ENCODE peak calls at places on chromosomes 4 and X, in seven cellular contexts. One of them, this sample, is unnamed.

GRCh38 chr4:106273831-106274230 is 42.2 kb downstream of the TBCK start:
- DNase-seq in SK-N-SH: no peak
- DNase-seq in GM12878: no peak
- DNase-seq in HCT116: no peak
- DNase-seq in HepG2: no peak
- DNase-seq in K562: no peak
- DNase-seq in H1: no peak
- DNase-seq in this sample: no peak

GRCh38 chrX:39905475-39905889 is 192.3 kb downstream of the BCOR start:
- DNase-seq in SK-N-SH: peak
- DNase-seq in GM12878: no peak
- DNase-seq in HCT116: no peak
- DNase-seq in HepG2: no peak
- DNase-seq in K562: peak
- DNase-seq in H1: no peak
- DNase-seq in this sample: no peak

GRCh38 chrX:96436105-96436504 is 248.5 kb upstream of the DIAPH2 start:
- DNase-seq in SK-N-SH: no peak
- DNase-seq in GM12878: no peak
- DNase-seq in HCT116: no peak
- DNase-seq in HepG2: no peak
- DNase-seq in K562: no peak
- DNase-seq in H1: no peak
- DNase-seq in this sample: no peak

GRCh38 chrX:153549807-153550206 is 32.4 kb downstream of the ATP2B3 start:
- DNase-seq in SK-N-SH: no peak
- DNase-seq in GM12878: no peak
- DNase-seq in HCT116: no peak
- DNase-seq in HepG2: no peak
- DNase-seq in K562: no peak
- DNase-seq in H1: no peak
- DNase-seq in this sample: no peak

GRCh38 chrX:40671126-40671525 is 23.8 kb upstream of the CXorf38 start:
- DNase-seq in SK-N-SH: no peak
- DNase-seq in GM12878: no peak
- DNase-seq in HCT116: no peak
- DNase-seq in HepG2: no peak
- DNase-seq in K562: no peak
- DNase-seq in H1: no peak
- DNase-seq in this sample: no peak

GRCh38 chr4:3518511-3518880 is 13.7 kb downstream of the LRPAP1 start:
- DNase-seq in SK-N-SH: no peak
- DNase-seq in GM12878: no peak
- DNase-seq in HCT116: no peak
- DNase-seq in HepG2: no peak
- DNase-seq in K562: no peak
- DNase-seq in H1: no peak
- DNase-seq in this sample: no peak

GRCh38 chrX:38142598-38142997 is 78.1 kb downstream of the SRPX start:
- DNase-seq in SK-N-SH: no peak
- DNase-seq in GM12878: no peak
- DNase-seq in HCT116: no peak
- DNase-seq in HepG2: no peak
- DNase-seq in K562: no peak
- DNase-seq in H1: no peak
- DNase-seq in this sample: no peak

GRCh38 chrX:107025538-107025937 is 25.5 kb upstream of the MORC4 start:
- DNase-seq in SK-N-SH: peak
- DNase-seq in GM12878: no peak
- DNase-seq in HCT116: peak
- DNase-seq in HepG2: peak
- DNase-seq in K562: peak
- DNase-seq in H1: no peak
- DNase-seq in this sample: peak

DNA sequence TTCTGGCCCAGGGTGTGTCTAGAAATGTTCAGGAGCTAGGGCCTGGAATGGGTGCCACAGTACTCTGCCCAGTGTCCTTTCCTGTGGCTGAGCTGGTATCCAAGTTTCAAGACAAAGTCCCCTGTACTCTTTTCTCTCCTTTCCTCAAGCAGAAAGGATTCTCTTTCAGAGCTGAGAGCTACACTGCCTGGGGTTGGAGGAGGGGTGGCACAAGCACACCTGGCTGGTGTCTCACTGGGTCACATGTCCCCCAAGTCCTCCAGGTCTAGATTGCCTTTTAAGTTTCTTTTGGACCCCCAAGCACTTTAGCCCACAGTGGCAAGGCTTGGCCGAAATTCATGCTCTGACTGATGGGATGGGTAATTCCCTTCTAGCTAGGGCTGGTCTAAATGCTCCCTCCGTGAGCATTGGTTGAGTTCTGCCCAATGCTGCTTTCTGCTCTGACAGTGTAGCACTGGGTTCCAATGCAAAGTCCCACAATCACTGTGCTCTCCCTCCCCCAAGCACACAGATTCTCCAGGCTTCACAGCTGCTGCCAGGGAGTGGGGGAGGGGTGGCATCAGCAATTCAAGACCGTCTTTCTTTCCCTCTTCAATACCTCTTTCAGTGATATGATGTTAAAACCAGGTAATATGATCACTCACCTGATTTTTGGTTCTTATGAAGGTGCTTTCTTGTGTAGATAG is 47.8 kb downstream of the BEX3 start:
- DNase-seq in SK-N-SH: no peak
- DNase-seq in GM12878: no peak
- DNase-seq in HCT116: no peak
- DNase-seq in HepG2: no peak
- DNase-seq in K562: no peak
- DNase-seq in H1: no peak
- DNase-seq in this sample: no peak
- TF ChIP-seq JUND in SK-N-SH: no peak
- TF ChIP-seq JUND in GM12878: no peak
- TF ChIP-seq JUND in HCT116: no peak
- TF ChIP-seq JUND in HepG2: no peak
- TF ChIP-seq JUND in K562: no peak
- TF ChIP-seq JUND in H1: no peak
- TF ChIP-seq JUND in this sample: no peak

GRCh38 chrX:154804957-154805695 is at the start of gene MPP1:
- DNase-seq in SK-N-SH: peak
- DNase-seq in GM12878: peak
- DNase-seq in HCT116: peak
- DNase-seq in HepG2: no peak
- DNase-seq in K562: peak
- DNase-seq in H1: no peak
- DNase-seq in this sample: peak
- TF ChIP-seq JUND in SK-N-SH: no peak
- TF ChIP-seq JUND in GM12878: no peak
- TF ChIP-seq JUND in HCT116: no peak
- TF ChIP-seq JUND in HepG2: no peak
- TF ChIP-seq JUND in K562: no peak
- TF ChIP-seq JUND in H1: no peak
- TF ChIP-seq JUND in this sample: no peak

DNA sequence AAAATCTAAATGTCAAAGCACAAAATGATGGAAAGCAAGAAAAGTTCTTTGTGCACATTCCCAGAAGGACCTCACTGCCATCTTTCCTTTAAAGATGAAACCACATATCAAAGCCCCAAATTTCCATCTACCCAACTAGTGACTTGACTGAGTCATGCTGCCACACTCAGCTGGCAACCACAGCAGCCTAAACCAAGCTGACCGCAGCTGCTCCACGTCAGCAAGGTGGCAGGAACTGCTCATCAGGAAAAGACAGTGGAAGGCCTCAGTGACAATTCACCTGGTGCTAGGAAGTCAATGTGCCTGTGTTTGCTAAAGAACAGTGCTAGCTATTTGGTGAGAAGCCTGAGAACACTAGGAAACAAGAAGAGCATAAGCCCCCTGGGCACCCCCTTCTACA is 26.1 kb downstream of the ACOX3 start:
- DNase-seq in SK-N-SH: no peak
- DNase-seq in GM12878: no peak
- DNase-seq in HCT116: no peak
- DNase-seq in HepG2: no peak
- DNase-seq in K562: no peak
- DNase-seq in H1: no peak
- DNase-seq in this sample: no peak
- TF ChIP-seq JUND in SK-N-SH: no peak
- TF ChIP-seq JUND in GM12878: no peak
- TF ChIP-seq JUND in HCT116: no peak
- TF ChIP-seq JUND in HepG2: no peak
- TF ChIP-seq JUND in K562: no peak
- TF ChIP-seq JUND in H1: no peak
- TF ChIP-seq JUND in this sample: no peak

DNA sequence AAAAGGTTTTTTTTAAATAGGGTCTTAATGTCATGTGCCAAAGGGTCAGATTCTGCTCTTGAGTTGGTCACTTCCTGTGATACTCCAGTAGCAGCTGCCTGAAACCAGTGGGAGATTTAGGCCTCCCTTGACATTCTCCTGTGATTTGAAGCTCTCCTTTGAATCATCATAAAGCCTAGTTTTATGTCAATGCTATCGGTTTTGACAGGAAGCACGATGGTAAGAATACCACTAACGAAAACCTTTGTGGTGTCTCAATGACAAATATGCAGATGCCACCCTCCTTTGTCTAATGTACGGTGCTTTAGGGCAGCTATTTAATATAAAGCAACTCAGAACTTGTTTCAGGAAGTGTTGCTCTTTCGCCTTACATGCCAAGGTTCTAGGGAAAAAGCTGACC is 44.2 kb downstream of the CCNI start:
- DNase-seq in SK-N-SH: no peak
- DNase-seq in GM12878: no peak
- DNase-seq in HCT116: no peak
- DNase-seq in HepG2: no peak
- DNase-seq in K562: no peak
- DNase-seq in H1: no peak
- DNase-seq in this sample: no peak
- TF ChIP-seq JUND in SK-N-SH: no peak
- TF ChIP-seq JUND in GM12878: no peak
- TF ChIP-seq JUND in HCT116: no peak
- TF ChIP-seq JUND in HepG2: no peak
- TF ChIP-seq JUND in K562: no peak
- TF ChIP-seq JUND in H1: no peak
- TF ChIP-seq JUND in this sample: no peak

GRCh38 chr4:108099838-108100237 is 68.9 kb downstream of the LEF1 start:
- DNase-seq in SK-N-SH: no peak
- DNase-seq in GM12878: no peak
- DNase-seq in HCT116: no peak
- DNase-seq in HepG2: no peak
- DNase-seq in K562: no peak
- DNase-seq in H1: no peak
- DNase-seq in this sample: no peak
- TF ChIP-seq JUND in SK-N-SH: no peak
- TF ChIP-seq JUND in GM12878: no peak
- TF ChIP-seq JUND in HCT116: no peak
- TF ChIP-seq JUND in HepG2: no peak
- TF ChIP-seq JUND in K562: no peak
- TF ChIP-seq JUND in H1: no peak
- TF ChIP-seq JUND in this sample: no peak

GRCh38 chrX:53377464-53377863 is 45.0 kb downstream of the SMC1A start:
- DNase-seq in SK-N-SH: no peak
- DNase-seq in GM12878: no peak
- DNase-seq in HCT116: no peak
- DNase-seq in HepG2: no peak
- DNase-seq in K562: no peak
- DNase-seq in H1: no peak
- DNase-seq in this sample: no peak

GRCh38 chrX:53374923-53375322 is 47.5 kb downstream of the SMC1A start:
- DNase-seq in SK-N-SH: no peak
- DNase-seq in GM12878: no peak
- DNase-seq in HCT116: no peak
- DNase-seq in HepG2: no peak
- DNase-seq in K562: peak
- DNase-seq in H1: no peak
- DNase-seq in this sample: no peak

GRCh38 chrX:53373307-53373706 is 49.1 kb downstream of the SMC1A start:
- DNase-seq in SK-N-SH: no peak
- DNase-seq in GM12878: no peak
- DNase-seq in HCT116: no peak
- DNase-seq in HepG2: no peak
- DNase-seq in K562: no peak
- DNase-seq in H1: no peak
- DNase-seq in this sample: no peak

GRCh38 chrX:53379008-53379710 is 43.3 kb downstream of the SMC1A start:
- DNase-seq in SK-N-SH: no peak
- DNase-seq in GM12878: no peak
- DNase-seq in HCT116: no peak
- DNase-seq in HepG2: no peak
- DNase-seq in K562: no peak
- DNase-seq in H1: no peak
- DNase-seq in this sample: no peak

GRCh38 chrX:53374222-53374820 is 48.1 kb downstream of the SMC1A start:
- DNase-seq in SK-N-SH: no peak
- DNase-seq in GM12878: no peak
- DNase-seq in HCT116: no peak
- DNase-seq in HepG2: no peak
- DNase-seq in K562: peak
- DNase-seq in H1: no peak
- DNase-seq in this sample: no peak
- TF ChIP-seq JUND in SK-N-SH: no peak
- TF ChIP-seq JUND in GM12878: no peak
- TF ChIP-seq JUND in HCT116: no peak
- TF ChIP-seq JUND in HepG2: no peak
- TF ChIP-seq JUND in K562: peak
- TF ChIP-seq JUND in H1: no peak
- TF ChIP-seq JUND in this sample: no peak

DNA sequence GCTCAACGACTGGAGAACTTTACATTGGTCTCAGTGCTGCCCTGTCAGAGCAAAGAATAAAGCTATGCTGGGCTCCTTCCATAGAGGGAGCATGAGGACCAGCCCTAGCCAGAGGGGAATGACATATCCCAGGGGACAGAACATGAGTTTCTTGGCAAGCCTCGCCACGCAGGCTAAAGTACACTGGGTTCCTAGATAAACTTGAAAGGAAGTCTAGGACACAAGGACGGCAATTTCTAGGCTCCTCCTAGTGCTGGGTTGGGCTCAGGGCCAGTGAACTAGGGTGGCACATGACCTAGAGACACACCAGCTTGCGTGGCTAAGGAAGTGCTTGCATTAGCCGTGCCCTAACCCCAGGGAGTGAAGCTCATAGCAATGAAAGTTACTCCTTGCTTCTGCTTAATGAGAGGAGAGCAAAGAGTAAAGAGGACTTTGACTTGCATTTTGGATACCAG is 141.0 kb downstream of the MAB21L2 start:
- DNase-seq in SK-N-SH: no peak
- DNase-seq in GM12878: no peak
- DNase-seq in HCT116: no peak
- DNase-seq in HepG2: no peak
- DNase-seq in K562: no peak
- DNase-seq in H1: no peak
- DNase-seq in this sample: peak
- TF ChIP-seq JUND in SK-N-SH: no peak
- TF ChIP-seq JUND in GM12878: no peak
- TF ChIP-seq JUND in HCT116: no peak
- TF ChIP-seq JUND in HepG2: no peak
- TF ChIP-seq JUND in K562: no peak
- TF ChIP-seq JUND in H1: no peak
- TF ChIP-seq JUND in this sample: no peak

GRCh38 chrX:129698150-129698549 is 40.6 kb upstream of the XPNPEP2 start:
- DNase-seq in SK-N-SH: no peak
- DNase-seq in GM12878: no peak
- DNase-seq in HCT116: no peak
- DNase-seq in HepG2: peak
- DNase-seq in K562: no peak
- DNase-seq in H1: no peak
- DNase-seq in this sample: no peak
- TF ChIP-seq JUND in SK-N-SH: no peak
- TF ChIP-seq JUND in GM12878: no peak
- TF ChIP-seq JUND in HCT116: no peak
- TF ChIP-seq JUND in HepG2: no peak
- TF ChIP-seq JUND in K562: no peak
- TF ChIP-seq JUND in H1: no peak
- TF ChIP-seq JUND in this sample: peak

This sample was measured in T47D.